ENCODE peak calls at places on chromosomes 2 and 18, in eight cellular contexts. S is osteocyte, O is neural crest cell, V is fibroblast of mammary gland, U is psoas muscle, P is stomach, H is tibial artery, D is GM12865. R is an unnamed sample.

GRCh38 chr2:39413063-39413722 is 23.9 kb downstream of the MAP4K3 start:
- DNase-seq in S (no peak), O (no peak), V (no peak), U (no peak), P (no peak), H (no peak), D (peak), R (no peak)

GRCh38 chr2:75513616-75514170 is 47.0 kb downstream of the EVA1A start:
- DNase-seq in S (no peak), O (no peak), V (no peak), U (no peak), P (no peak), H (no peak), D (no peak), R (no peak)

GRCh38 chr2:61327173-61327572 is 143.7 kb downstream of the USP34 start:
- DNase-seq in S (no peak), O (no peak), V (no peak), U (no peak), P (no peak), H (no peak), D (no peak), R (no peak)

GRCh38 chr2:200373973-200374416 is 67.5 kb downstream of the SPATS2L start:
- DNase-seq in S (no peak), O (no peak), V (no peak), U (no peak), P (no peak), H (no peak), D (peak), R (peak)

GRCh38 chr2:20614201-20615045 is 36.5 kb downstream of the HS1BP3 start:
- DNase-seq in S (no peak), O (no peak), V (peak), U (peak), P (peak), H (peak), D (no peak), R (no peak)

GRCh38 chr2:196431076-196431475 is 208.4 kb upstream of the CCDC150 start:
- DNase-seq in S (no peak), O (no peak), V (no peak), U (no peak), P (no peak), H (no peak), D (no peak), R (no peak)

GRCh38 chr2:15521782-15522181 is 39.4 kb downstream of the NBAS start:
- DNase-seq in S (no peak), O (no peak), V (peak), U (no peak), P (no peak), H (no peak), D (no peak), R (no peak)

GRCh38 chr2:120647487-120647886 is 88.2 kb upstream of the GLI2 start:
- DNase-seq in S (no peak), O (no peak), V (peak), U (no peak), P (no peak), H (no peak), D (no peak), R (no peak)

GRCh38 chr2:177275041-177275440 is 10.5 kb upstream of the NFE2L2 start:
- DNase-seq in S (no peak), O (no peak), V (peak), U (no peak), P (no peak), H (no peak), D (no peak), R (peak)

GRCh38 chr2:126175222-126175621 is 480.7 kb upstream of the GYPC start:
- DNase-seq in S (no peak), O (no peak), V (no peak), U (no peak), P (no peak), H (no peak), D (no peak), R (no peak)

GRCh38 chr18:53796042-53796729 is 428.3 kb downstream of the MBD2 start:
- DNase-seq in S (no peak), O (no peak), V (peak), U (peak), P (no peak), H (peak), D (peak), R (peak)

GRCh38 chr18:59485382-59485781 is 126.3 kb upstream of the LMAN1 start:
- DNase-seq in S (no peak), O (no peak), V (no peak), U (no peak), P (no peak), H (no peak), D (no peak), R (no peak)

GRCh38 chr2:105257981-105258380 is 16.4 kb downstream of the GPR45 start:
- DNase-seq in S (no peak), O (no peak), V (peak), U (no peak), P (no peak), H (no peak), D (no peak), R (no peak)

GRCh38 chr18:30280861-30281470 is 761.6 kb downstream of the DSC3 start:
- DNase-seq in S (no peak), O (peak), V (peak), U (no peak), P (no peak), H (no peak), D (peak), R (peak)

DNA sequence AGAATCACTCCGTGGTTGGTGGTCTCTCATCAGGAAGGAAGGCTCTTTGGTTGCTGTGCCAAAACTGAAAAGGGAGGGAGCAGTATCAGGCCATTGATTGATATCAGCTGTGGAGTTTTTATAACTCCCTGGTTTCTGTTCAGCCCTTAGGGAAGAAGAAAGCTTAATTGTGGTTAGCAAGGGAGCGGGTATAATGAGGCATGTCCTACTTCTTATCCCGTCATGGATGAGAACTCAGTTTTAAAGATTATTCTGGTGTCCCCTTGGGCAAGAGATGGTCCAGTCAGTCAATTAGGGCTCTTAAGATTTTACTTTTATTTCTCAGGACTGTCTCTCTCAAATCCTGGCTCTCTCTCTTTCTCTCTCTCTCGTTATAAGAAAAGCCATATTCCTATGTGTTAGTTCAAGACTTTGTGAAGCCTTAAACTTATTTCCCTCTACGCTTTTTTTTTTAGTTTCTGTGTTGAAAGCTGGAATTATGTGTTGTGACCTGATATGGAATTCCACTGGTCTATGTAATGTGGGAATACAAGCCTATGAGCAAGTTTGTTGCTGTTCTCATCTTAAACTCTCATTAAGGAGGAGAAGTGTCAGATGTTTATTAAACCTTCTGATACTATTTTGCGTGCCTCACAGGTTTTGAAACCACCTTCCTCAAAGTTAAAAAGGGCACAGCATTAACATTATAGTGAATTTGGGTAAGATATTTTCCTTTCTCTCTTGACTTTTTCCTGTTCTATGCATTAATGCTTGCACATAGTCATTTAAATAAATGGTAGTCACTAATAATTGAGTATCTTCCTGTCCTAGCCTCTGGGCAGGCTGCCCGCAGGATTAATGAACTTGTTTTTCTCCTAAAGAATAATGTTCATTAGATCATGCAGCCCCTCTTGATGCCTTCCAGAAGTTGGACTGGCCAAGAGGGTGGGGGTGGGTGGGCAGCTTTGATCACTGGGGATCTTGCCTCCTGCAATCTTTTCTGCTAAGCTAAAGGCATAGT is 514.2 kb upstream of the CDH2 start:
- DNase-seq in S (no peak), O (no peak), V (peak), U (no peak), P (no peak), H (no peak), D (no peak), R (no peak)
- TF ChIP-seq CTCF in S (no peak), O (no peak), V (no peak), U (no peak), P (no peak), H (no peak), D (no peak), R (no peak)

GRCh38 chr2:234136461-234136860 is 86.0 kb downstream of the SPP2 start:
- DNase-seq in S (peak), O (no peak), V (no peak), U (no peak), P (no peak), H (no peak), D (peak), R (no peak)

GRCh38 chr2:234137400-234138014 is 87.0 kb downstream of the SPP2 start:
- DNase-seq in S (no peak), O (no peak), V (no peak), U (no peak), P (no peak), H (no peak), D (no peak), R (peak)

GRCh38 chr2:234133004-234133403 is 82.5 kb downstream of the SPP2 start:
- DNase-seq in S (peak), O (no peak), V (peak), U (no peak), P (no peak), H (no peak), D (no peak), R (peak)

GRCh38 chr2:234134496-234134895 is 84.0 kb downstream of the SPP2 start:
- DNase-seq in S (peak), O (no peak), V (peak), U (no peak), P (no peak), H (no peak), D (no peak), R (no peak)

DNA sequence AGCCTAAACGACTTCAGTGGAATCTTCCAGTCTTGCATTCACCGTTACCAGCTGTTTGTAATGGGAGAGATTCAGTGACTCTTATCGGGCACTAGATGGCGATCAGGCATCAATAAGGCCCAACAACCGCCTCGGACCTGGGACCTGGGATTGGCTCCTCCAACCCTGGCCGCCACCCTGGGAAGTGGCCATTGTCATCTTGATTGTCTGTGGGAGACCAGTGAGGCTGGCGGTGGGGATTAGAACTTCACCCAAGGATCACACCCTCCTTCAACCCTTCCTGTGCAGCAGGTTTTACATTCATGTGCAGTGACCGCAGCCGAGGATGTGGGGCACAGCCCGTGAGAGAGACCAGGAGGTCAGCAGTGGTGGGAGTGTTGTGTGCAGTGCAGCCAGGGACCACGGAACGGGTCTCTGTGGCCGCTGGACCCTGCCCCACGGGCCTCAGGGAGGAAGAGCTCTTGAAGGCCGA is 85.3 kb downstream of the SPP2 start:
- DNase-seq in S (peak), O (peak), V (peak), U (no peak), P (peak), H (peak), D (peak), R (peak)
- TF ChIP-seq CTCF in S (peak), O (peak), V (peak), U (peak), P (peak), H (peak), D (peak), R (peak)

GRCh38 chr2:109239720-109240119 is 110.7 kb downstream of the SH3RF3 start:
- DNase-seq in S (no peak), O (no peak), V (peak), U (no peak), P (no peak), H (no peak), D (no peak), R (peak)
- TF ChIP-seq CTCF in S (no peak), O (no peak), V (no peak), U (no peak), P (no peak), H (no peak), D (no peak), R (no peak)

DNA sequence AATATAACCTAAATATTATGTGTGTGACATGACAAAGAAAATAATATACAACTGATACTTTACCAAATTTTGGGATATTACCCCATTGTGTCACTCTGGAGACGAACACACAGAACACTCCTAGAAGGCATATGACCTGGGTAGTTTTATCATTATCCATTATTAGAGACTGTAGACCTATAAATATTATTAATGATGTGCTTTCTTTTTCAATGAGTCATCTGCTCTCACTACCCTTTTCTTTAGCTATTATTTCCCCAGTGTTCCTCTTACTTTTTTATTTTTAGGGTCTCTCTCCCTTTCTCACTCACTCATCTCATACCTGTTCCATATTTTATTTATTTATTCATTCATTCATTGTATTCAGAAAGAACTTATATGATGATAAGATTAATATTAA is 143.3 kb upstream of the ITGA4 start:
- DNase-seq in S (no peak), O (no peak), V (no peak), U (no peak), P (no peak), H (no peak), D (peak), R (no peak)
- TF ChIP-seq CTCF in S (no peak), O (no peak), V (no peak), U (no peak), P (no peak), H (no peak), D (no peak), R (no peak)

GRCh38 chr2:168355779-168356178 is 100.3 kb upstream of the CERS6 start:
- DNase-seq in S (no peak), O (no peak), V (no peak), U (no peak), P (no peak), H (no peak), D (no peak), R (no peak)
- TF ChIP-seq CTCF in S (no peak), O (no peak), V (no peak), U (no peak), P (no peak), H (no peak), D (no peak), R (no peak)

DNA sequence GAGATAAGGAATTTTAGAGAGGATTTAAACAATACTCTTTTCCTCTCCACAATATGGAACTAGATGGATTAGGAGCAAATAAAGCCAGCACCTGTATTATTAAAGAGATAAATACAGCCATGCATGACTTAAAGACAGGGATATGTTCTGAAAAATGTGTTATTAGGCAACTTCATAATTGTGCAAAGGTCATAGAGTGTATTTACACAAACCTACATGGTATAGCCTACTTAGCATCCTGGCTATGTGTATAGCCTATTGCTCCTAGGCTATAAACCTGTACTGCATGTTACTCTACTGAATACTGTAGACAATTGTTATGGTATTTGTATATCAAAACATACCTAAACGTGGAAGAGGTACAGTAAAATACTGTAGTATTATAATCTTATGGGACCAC is 53.0 kb downstream of the PTRHD1 start:
- DNase-seq in S (no peak), O (no peak), V (no peak), U (no peak), P (no peak), H (no peak), D (no peak), R (no peak)
- TF ChIP-seq CTCF in S (no peak), O (no peak), V (no peak), U (no peak), P (no peak), H (no peak), D (no peak), R (no peak)

R was measured in MCF 10A.